ENCODE peak calls at places on chromosomes 12 and 14, in seven cellular contexts. N is stimulated activated CD4-positive, alpha-beta T cell treated with anti-CD3 and anti-CD28 coated beads, Interleukin-15, amount 100 ng/mL, for 1 hour; Q is GM04504; W is left ventricle myocardium inferior; F is NCI-H1092 treated with DMSO at 0.1 percent for 48 hours; I is hepatocyte; C is HFFc6. L is an unnamed sample.

GRCh38 chr12:18810537-18811253 is 72.8 kb downstream of the CAPZA3 start:
- DNase-seq in N (no peak), Q (no peak), W (no peak), F (no peak), I (no peak), C (no peak), L (no peak)

GRCh38 chr14:71629765-71630502 is 302.3 kb upstream of the RGS6 start:
- DNase-seq in N (no peak), Q (no peak), W (no peak), F (no peak), I (no peak), C (no peak), L (no peak)

GRCh38 chr12:45669093-45669492 is 60.4 kb upstream of the ARID2 start:
- DNase-seq in N (no peak), Q (no peak), W (no peak), F (no peak), I (no peak), C (no peak), L (no peak)

GRCh38 chr12:7026854-7027253 is 8.6 kb upstream of the LPCAT3 start:
- DNase-seq in N (no peak), Q (no peak), W (no peak), F (no peak), I (no peak), C (no peak), L (no peak)

GRCh38 chr12:84276215-84276614 is 636.4 kb downstream of the SLC6A15 start:
- DNase-seq in N (no peak), Q (no peak), W (no peak), F (no peak), I (no peak), C (no peak), L (peak)

GRCh38 chr12:104673294-104674062 is 216.7 kb downstream of the CHST11 start:
- DNase-seq in N (no peak), Q (no peak), W (no peak), F (no peak), I (no peak), C (peak), L (peak)

GRCh38 chr12:14618990-14619389 is 51.3 kb upstream of the PLBD1 start:
- DNase-seq in N (no peak), Q (peak), W (no peak), F (peak), I (no peak), C (no peak), L (no peak)

GRCh38 chr14:98494582-98494981 is 777.4 kb downstream of the BCL11B start:
- DNase-seq in N (no peak), Q (peak), W (no peak), F (no peak), I (no peak), C (no peak), L (peak)

GRCh38 chr12:116066381-116067230 is 210.9 kb downstream of the MED13L start:
- DNase-seq in N (peak), Q (no peak), W (peak), F (no peak), I (peak), C (peak), L (no peak)

GRCh38 chr14:100333311-100333710 is 10.2 kb downstream of the SLC25A47 start:
- DNase-seq in N (no peak), Q (no peak), W (no peak), F (no peak), I (no peak), C (no peak), L (no peak)

GRCh38 chr14:75880512-75880911 is 101.3 kb downstream of the TGFB3 start:
- DNase-seq in N (no peak), Q (no peak), W (no peak), F (no peak), I (no peak), C (no peak), L (no peak)

GRCh38 chr12:32569256-32569655 is 109.8 kb upstream of the DNM1L start:
- DNase-seq in N (no peak), Q (no peak), W (no peak), F (no peak), I (no peak), C (no peak), L (no peak)

GRCh38 chr12:128572311-128572810 is 251.4 kb downstream of the SLC15A4 start:
- DNase-seq in N (no peak), Q (no peak), W (no peak), F (no peak), I (no peak), C (no peak), L (no peak)

GRCh38 chr12:42469355-42470006 is 120.1 kb downstream of the PRICKLE1 start:
- DNase-seq in N (no peak), Q (no peak), W (no peak), F (no peak), I (no peak), C (no peak), L (no peak)

GRCh38 chr12:23556661-23557060 is 392.8 kb downstream of the SOX5 start:
- DNase-seq in N (no peak), Q (no peak), W (no peak), F (no peak), I (no peak), C (no peak), L (no peak)

GRCh38 chr12:57039016-57039798 is 10.7 kb downstream of the MYO1A start:
- DNase-seq in N (no peak), Q (no peak), W (no peak), F (no peak), I (no peak), C (no peak), L (no peak)

GRCh38 chr12:104535383-104535782 is 78.6 kb downstream of the CHST11 start:
- DNase-seq in N (no peak), Q (no peak), W (no peak), F (no peak), I (no peak), C (no peak), L (no peak)

GRCh38 chr12:108826115-108826806 is 31.1 kb downstream of the SSH1 start:
- DNase-seq in N (no peak), Q (peak), W (peak), F (no peak), I (peak), C (peak), L (peak)

GRCh38 chr12:24848941-24849477 is 99.9 kb downstream of the BCAT1 start:
- DNase-seq in N (no peak), Q (no peak), W (no peak), F (no peak), I (no peak), C (no peak), L (no peak)

GRCh38 chr12:31650927-31651326 is 8.6 kb upstream of the ETFBKMT start:
- DNase-seq in N (no peak), Q (no peak), W (no peak), F (no peak), I (peak), C (peak), L (peak)

GRCh38 chr12:98741615-98742265 is 96.7 kb downstream of the APAF1 start:
- DNase-seq in N (no peak), Q (no peak), W (no peak), F (peak), I (no peak), C (no peak), L (no peak)

GRCh38 chr14:26281280-26281998 is 316.4 kb downstream of the NOVA1 start:
- DNase-seq in N (no peak), Q (peak), W (no peak), F (peak), I (peak), C (peak), L (peak)

GRCh38 chr14:59215353-59215752 is 26.9 kb downstream of the DAAM1 start:
- DNase-seq in N (no peak), Q (peak), W (peak), F (peak), I (peak), C (no peak), L (no peak)

GRCh38 chr12:69844416-69844815 is 19.4 kb downstream of the MYRFL start:
- DNase-seq in N (no peak), Q (no peak), W (no peak), F (no peak), I (no peak), C (no peak), L (no peak)

GRCh38 chr12:128707488-128707887 is 116.3 kb downstream of the SLC15A4 start:
- DNase-seq in N (no peak), Q (no peak), W (no peak), F (no peak), I (no peak), C (no peak), L (no peak)

GRCh38 chr14:93967637-93968250 is 8.6 kb downstream of the ASB2 start:
- DNase-seq in N (no peak), Q (no peak), W (no peak), F (no peak), I (no peak), C (no peak), L (no peak)

GRCh38 chr14:94342334-94342934 is 19.3 kb upstream of the SERPINA6 start:
- DNase-seq in N (no peak), Q (peak), W (peak), F (peak), I (peak), C (peak), L (no peak)

GRCh38 chr12:118645219-118645618 is 268.9 kb downstream of the SUDS3 start:
- DNase-seq in N (no peak), Q (no peak), W (peak), F (no peak), I (peak), C (no peak), L (peak)

GRCh38 chr12:54141534-54142475 is 47.0 kb downstream of the SMUG1 start:
- DNase-seq in N (no peak), Q (peak), W (no peak), F (no peak), I (no peak), C (peak), L (peak)

GRCh38 chr14:55077691-55078151 is 26.3 kb downstream of the MAPK1IP1L start:
- DNase-seq in N (no peak), Q (no peak), W (no peak), F (no peak), I (peak), C (no peak), L (peak)

GRCh38 chr14:63276492-63277342 is 42.0 kb downstream of the GPHB5 start:
- DNase-seq in N (no peak), Q (no peak), W (no peak), F (peak), I (peak), C (peak), L (no peak)

GRCh38 chr12:120542166-120542565 is 8.0 kb downstream of the RNF10 start:
- DNase-seq in N (no peak), Q (no peak), W (no peak), F (no peak), I (no peak), C (no peak), L (no peak)

GRCh38 chr12:131098178-131098981 is 144.7 kb downstream of the ADGRD1 start:
- DNase-seq in N (no peak), Q (no peak), W (no peak), F (no peak), I (no peak), C (no peak), L (peak)

GRCh38 chr12:3655331-3655900 is 97.5 kb downstream of the CRACR2A start:
- DNase-seq in N (no peak), Q (no peak), W (no peak), F (peak), I (no peak), C (no peak), L (peak)

GRCh38 chr14:76473381-76474263 is 97.7 kb downstream of the ESRRB start:
- DNase-seq in N (no peak), Q (no peak), W (peak), F (no peak), I (no peak), C (no peak), L (no peak)